ENCODE peak calls at places on chromosome X, in four cellular contexts. C is HepG2, I is K562, U is GM12878. S is an unnamed sample.

GRCh38 chrX:46574337-46574940 is 874 bp downstream of the CHST7 start:
- DNase-seq in C (peak), I (no peak), U (no peak), S (peak)

GRCh38 chrX:13464599-13465275 is 104.7 kb upstream of the EGFL6 start:
- DNase-seq in C (no peak), I (no peak), U (no peak), S (no peak)

GRCh38 chrX:102684772-102685520 is 27.3 kb upstream of the GPRASP2 start:
- DNase-seq in C (no peak), I (no peak), U (peak), S (no peak)

GRCh38 chrX:1185556-1185955 is 26.9 kb downstream of the CRLF2 start:
- DNase-seq in C (no peak), I (no peak), U (no peak), S (no peak)

GRCh38 chrX:73561791-73562190 is 1.2 kb upstream of the CHIC1 start:
- DNase-seq in C (no peak), I (no peak), U (no peak), S (no peak)

GRCh38 chrX:262391-262909 is 18.7 kb upstream of the PLCXD1 start:
- DNase-seq in C (peak), I (no peak), U (no peak), S (peak)

GRCh38 chrX:38800981-38801845 is at the start of gene MID1IP1:
- DNase-seq in C (peak), I (peak), U (no peak), S (peak)

GRCh38 chrX:30414144-30414543 is 105.0 kb upstream of the NR0B1 start:
- DNase-seq in C (no peak), I (no peak), U (no peak), S (no peak)

GRCh38 chrX:102669526-102669925 is 18.2 kb downstream of the GPRASP1 start:
- DNase-seq in C (no peak), I (no peak), U (no peak), S (no peak)

GRCh38 chrX:75303795-75304194 is 29.9 kb downstream of the UPRT start:
- DNase-seq in C (no peak), I (no peak), U (no peak), S (no peak)

GRCh38 chrX:131747173-131747572 is 203.3 kb downstream of the OR13H1 start:
- DNase-seq in C (no peak), I (no peak), U (peak), S (no peak)

GRCh38 chrX:16786791-16787735 is 797 bp downstream of the TXLNG start:
- DNase-seq in C (no peak), I (peak), U (no peak), S (peak)

GRCh38 chrX:131617182-131617581 is 73.3 kb downstream of the OR13H1 start:
- DNase-seq in C (no peak), I (no peak), U (no peak), S (no peak)

GRCh38 chrX:136768469-136769084 is 12.2 kb downstream of the ARHGEF6 start:
- DNase-seq in C (no peak), I (peak), U (no peak), S (peak)

GRCh38 chrX:52983526-52983925 is 25.2 kb upstream of the FAM156A start:
- DNase-seq in C (no peak), I (no peak), U (no peak), S (no peak)

GRCh38 chrX:85359051-85359450 is 20.4 kb downstream of the POF1B start:
- DNase-seq in C (no peak), I (no peak), U (no peak), S (no peak)

GRCh38 chrX:10516781-10517322 is 103.5 kb downstream of the MID1 start:
- DNase-seq in C (no peak), I (no peak), U (no peak), S (no peak)

GRCh38 chrX:77979870-77980269 is 10.4 kb upstream of the PGAM4 start:
- DNase-seq in C (no peak), I (no peak), U (no peak), S (no peak)

GRCh38 chrX:107766470-107767140 is 9.0 kb downstream of the TSC22D3 start:
- DNase-seq in C (no peak), I (no peak), U (no peak), S (no peak)

GRCh38 chrX:70062076-70062475 is at the start of gene OTUD6A:
- DNase-seq in C (no peak), I (no peak), U (no peak), S (peak)

GRCh38 chrX:52082578-52082977 is 13.6 kb upstream of the MAGED4B start:
- DNase-seq in C (no peak), I (no peak), U (no peak), S (no peak)

GRCh38 chrX:123807825-123808416 is 51.9 kb upstream of the XIAP start:
- DNase-seq in C (no peak), I (peak), U (no peak), S (no peak)

GRCh38 chrX:112874140-112874539 is 33.5 kb upstream of the AMOT start:
- DNase-seq in C (no peak), I (no peak), U (no peak), S (no peak)

GRCh38 chrX:80388206-80388605 is 32.0 kb upstream of the TENT5D start:
- DNase-seq in C (no peak), I (no peak), U (no peak), S (no peak)

GRCh38 chrX:53695901-53696300 is 9.4 kb upstream of the HUWE1 start:
- DNase-seq in C (no peak), I (no peak), U (no peak), S (no peak)

GRCh38 chrX:9593756-9594155 is 128.9 kb downstream of the TBL1X start:
- DNase-seq in C (no peak), I (no peak), U (no peak), S (no peak)

GRCh38 chrX:111568356-111568755 is 56.9 kb downstream of the SERTM2 start:
- DNase-seq in C (peak), I (peak), U (no peak), S (peak)

GRCh38 chrX:104513162-104513561 is 52.8 kb upstream of the IL1RAPL2 start:
- DNase-seq in C (no peak), I (no peak), U (no peak), S (no peak)

GRCh38 chrX:120801426-120801825 is 74.2 kb downstream of the CT47B1 start:
- DNase-seq in C (no peak), I (no peak), U (no peak), S (no peak)

GRCh38 chrX:76420237-76420636 is 7.3 kb upstream of the MAGEE1 start:
- DNase-seq in C (no peak), I (no peak), U (no peak), S (no peak)

GRCh38 chrX:15336023-15336413 is 695 bp upstream of the PIGA start:
- DNase-seq in C (no peak), I (peak), U (no peak), S (peak)

GRCh38 chrX:134619838-134620237 is 38.4 kb downstream of the PLAC1 start:
- DNase-seq in C (no peak), I (no peak), U (no peak), S (no peak)

GRCh38 chrX:134624046-134624430 is 34.2 kb downstream of the PLAC1 start:
- DNase-seq in C (peak), I (no peak), U (no peak), S (no peak)

GRCh38 chrX:134622813-134623185 is 35.5 kb downstream of the PLAC1 start:
- DNase-seq in C (no peak), I (no peak), U (no peak), S (no peak)

GRCh38 chrX:134623293-134624045 is 34.8 kb downstream of the PLAC1 start:
- DNase-seq in C (no peak), I (no peak), U (no peak), S (no peak)

GRCh38 chrX:134622056-134622812 is 36.0 kb downstream of the PLAC1 start:
- DNase-seq in C (no peak), I (peak), U (peak), S (peak)
- TF ChIP-seq ETV6 in C (no peak), I (no peak), U (no peak), S (no peak)

GRCh38 chrX:40359593-40359992 is 221.2 kb upstream of the ATP6AP2 start:
- DNase-seq in C (no peak), I (no peak), U (no peak), S (no peak)
- TF ChIP-seq ATF3 in C (no peak), I (no peak), U (no peak), S (no peak)

GRCh38 chrX:43661521-43662240 is 5.6 kb downstream of the MAOA start:
- DNase-seq in C (no peak), I (no peak), U (no peak), S (no peak)
- TF ChIP-seq ETV6 in C (no peak), I (no peak), U (no peak), S (no peak)

GRCh38 chrX:153967536-153968214 is 3.9 kb downstream of the HCFC1 start:
- DNase-seq in C (no peak), I (no peak), U (no peak), S (no peak)
- TF ChIP-seq ATF3 in C (no peak), I (no peak), U (no peak), S (no peak)

GRCh38 chrX:133607419-133608348 is 192.4 kb upstream of the GPC4 start:
- DNase-seq in C (no peak), I (no peak), U (no peak), S (no peak)
- TF ChIP-seq ETV6 in C (no peak), I (no peak), U (no peak), S (no peak)

GRCh38 chrX:117196481-117196880 is 733.7 kb upstream of the CT83 start:
- DNase-seq in C (no peak), I (no peak), U (no peak), S (peak)
- TF ChIP-seq ATF3 in C (no peak), I (no peak), U (no peak), S (no peak)

S was measured in WTC11.